ENCODE peak calls at places on chromosomes 4 and X, in seven cellular contexts. One of them, this sample, is unnamed.

GRCh38 chr4:53646792-53647191 is 55.5 kb upstream of the LNX1 start:
- DNase-seq in Peyer's patch: no peak
- DNase-seq in right lobe of liver: no peak
- DNase-seq in tibial artery: no peak
- DNase-seq in suprapubic skin: no peak
- DNase-seq in fibroblast of pulmonary artery: no peak
- DNase-seq in lung: no peak
- DNase-seq in this sample: no peak

GRCh38 chr4:104649631-104650030 is 154.9 kb upstream of the CXXC4 start:
- DNase-seq in Peyer's patch: no peak
- DNase-seq in right lobe of liver: no peak
- DNase-seq in tibial artery: no peak
- DNase-seq in suprapubic skin: no peak
- DNase-seq in fibroblast of pulmonary artery: no peak
- DNase-seq in lung: no peak
- DNase-seq in this sample: no peak

GRCh38 chr4:76990288-76991080 is 40.9 kb downstream of the SEPTIN11 start:
- DNase-seq in Peyer's patch: no peak
- DNase-seq in right lobe of liver: no peak
- DNase-seq in tibial artery: no peak
- DNase-seq in suprapubic skin: no peak
- DNase-seq in fibroblast of pulmonary artery: peak
- DNase-seq in lung: no peak
- DNase-seq in this sample: peak

GRCh38 chr4:91997045-91997444 is 306.7 kb upstream of the GRID2 start:
- DNase-seq in Peyer's patch: no peak
- DNase-seq in right lobe of liver: no peak
- DNase-seq in tibial artery: no peak
- DNase-seq in suprapubic skin: no peak
- DNase-seq in fibroblast of pulmonary artery: no peak
- DNase-seq in lung: no peak
- DNase-seq in this sample: no peak

GRCh38 chrX:20217279-20217678 is 49.4 kb downstream of the RPS6KA3 start:
- DNase-seq in Peyer's patch: no peak
- DNase-seq in right lobe of liver: no peak
- DNase-seq in tibial artery: no peak
- DNase-seq in suprapubic skin: no peak
- DNase-seq in fibroblast of pulmonary artery: peak
- DNase-seq in lung: no peak
- DNase-seq in this sample: peak

GRCh38 chr4:53997901-53998300 is 66.5 kb downstream of the CHIC2 start:
- DNase-seq in Peyer's patch: no peak
- DNase-seq in right lobe of liver: no peak
- DNase-seq in tibial artery: no peak
- DNase-seq in suprapubic skin: no peak
- DNase-seq in fibroblast of pulmonary artery: no peak
- DNase-seq in lung: no peak
- DNase-seq in this sample: no peak

GRCh38 chr4:51884055-51884454 is 41.1 kb downstream of the DCUN1D4 start:
- DNase-seq in Peyer's patch: no peak
- DNase-seq in right lobe of liver: no peak
- DNase-seq in tibial artery: no peak
- DNase-seq in suprapubic skin: no peak
- DNase-seq in fibroblast of pulmonary artery: no peak
- DNase-seq in lung: no peak
- DNase-seq in this sample: no peak

GRCh38 chr4:26741491-26741871 is 119.2 kb upstream of the STIM2 start:
- DNase-seq in Peyer's patch: no peak
- DNase-seq in right lobe of liver: no peak
- DNase-seq in tibial artery: no peak
- DNase-seq in suprapubic skin: no peak
- DNase-seq in fibroblast of pulmonary artery: peak
- DNase-seq in lung: no peak
- DNase-seq in this sample: no peak

GRCh38 chr4:57640391-57641100 is 530.4 kb upstream of the IGFBP7 start:
- DNase-seq in Peyer's patch: no peak
- DNase-seq in right lobe of liver: no peak
- DNase-seq in tibial artery: no peak
- DNase-seq in suprapubic skin: no peak
- DNase-seq in fibroblast of pulmonary artery: no peak
- DNase-seq in lung: no peak
- DNase-seq in this sample: no peak

GRCh38 chrX:150143721-150144440 is 205.6 kb upstream of the EOLA2 start:
- DNase-seq in Peyer's patch: no peak
- DNase-seq in right lobe of liver: no peak
- DNase-seq in tibial artery: no peak
- DNase-seq in suprapubic skin: no peak
- DNase-seq in fibroblast of pulmonary artery: no peak
- DNase-seq in lung: no peak
- DNase-seq in this sample: peak

GRCh38 chrX:104351173-104351769 is 96.5 kb upstream of the ESX1 start:
- DNase-seq in Peyer's patch: no peak
- DNase-seq in right lobe of liver: no peak
- DNase-seq in tibial artery: no peak
- DNase-seq in suprapubic skin: no peak
- DNase-seq in fibroblast of pulmonary artery: peak
- DNase-seq in lung: no peak
- DNase-seq in this sample: peak

GRCh38 chrX:104459796-104460195 is 106.2 kb upstream of the IL1RAPL2 start:
- DNase-seq in Peyer's patch: no peak
- DNase-seq in right lobe of liver: no peak
- DNase-seq in tibial artery: no peak
- DNase-seq in suprapubic skin: no peak
- DNase-seq in fibroblast of pulmonary artery: no peak
- DNase-seq in lung: no peak
- DNase-seq in this sample: no peak

GRCh38 chr4:70737006-70737405 is 15.2 kb downstream of the RUFY3 start:
- DNase-seq in Peyer's patch: no peak
- DNase-seq in right lobe of liver: no peak
- DNase-seq in tibial artery: no peak
- DNase-seq in suprapubic skin: no peak
- DNase-seq in fibroblast of pulmonary artery: no peak
- DNase-seq in lung: no peak
- DNase-seq in this sample: peak

GRCh38 chr4:67522851-67523671 is 22.2 kb downstream of the CENPC start:
- DNase-seq in Peyer's patch: no peak
- DNase-seq in right lobe of liver: no peak
- DNase-seq in tibial artery: no peak
- DNase-seq in suprapubic skin: no peak
- DNase-seq in fibroblast of pulmonary artery: peak
- DNase-seq in lung: no peak
- DNase-seq in this sample: peak

DNA sequence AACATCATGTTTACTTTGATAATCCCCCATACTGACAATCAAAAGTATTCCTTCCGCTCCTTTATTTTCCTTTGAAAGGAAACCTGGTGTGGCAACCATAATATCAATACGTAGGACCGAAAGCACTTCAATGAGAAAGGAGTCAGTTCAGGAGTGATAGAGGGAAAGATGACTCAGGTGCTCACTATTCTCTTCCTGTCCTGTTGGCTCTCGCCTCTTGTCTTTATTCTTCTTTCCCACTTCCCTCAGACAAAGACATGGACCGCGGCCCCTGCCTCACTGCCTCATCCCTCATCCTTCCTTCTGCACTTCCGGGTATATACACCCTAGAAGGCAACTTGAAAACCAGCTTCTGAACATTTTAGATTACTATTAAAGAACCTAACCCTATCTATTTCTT is 49.8 kb upstream of the TNIP3 start:
- DNase-seq in Peyer's patch: no peak
- DNase-seq in right lobe of liver: no peak
- DNase-seq in tibial artery: no peak
- DNase-seq in suprapubic skin: no peak
- DNase-seq in fibroblast of pulmonary artery: no peak
- DNase-seq in lung: no peak
- DNase-seq in this sample: no peak
- TF ChIP-seq CTCF in Peyer's patch: no peak
- TF ChIP-seq CTCF in right lobe of liver: no peak
- TF ChIP-seq CTCF in tibial artery: no peak
- TF ChIP-seq CTCF in suprapubic skin: no peak
- TF ChIP-seq CTCF in fibroblast of pulmonary artery: no peak
- TF ChIP-seq CTCF in lung: no peak
- TF ChIP-seq CTCF in this sample: no peak

GRCh38 chrX:23803931-23804381 is 21.0 kb downstream of the SAT1 start:
- DNase-seq in Peyer's patch: no peak
- DNase-seq in right lobe of liver: no peak
- DNase-seq in tibial artery: no peak
- DNase-seq in suprapubic skin: no peak
- DNase-seq in fibroblast of pulmonary artery: peak
- DNase-seq in lung: peak
- DNase-seq in this sample: peak
- H3K4me3 ChIP-seq in Peyer's patch: no peak
- H3K4me3 ChIP-seq in right lobe of liver: no peak
- H3K4me3 ChIP-seq in tibial artery: no peak
- H3K4me3 ChIP-seq in suprapubic skin: no peak
- H3K4me3 ChIP-seq in fibroblast of pulmonary artery: no peak
- H3K4me3 ChIP-seq in lung: no peak
- H3K4me3 ChIP-seq in this sample: no peak

DNA sequence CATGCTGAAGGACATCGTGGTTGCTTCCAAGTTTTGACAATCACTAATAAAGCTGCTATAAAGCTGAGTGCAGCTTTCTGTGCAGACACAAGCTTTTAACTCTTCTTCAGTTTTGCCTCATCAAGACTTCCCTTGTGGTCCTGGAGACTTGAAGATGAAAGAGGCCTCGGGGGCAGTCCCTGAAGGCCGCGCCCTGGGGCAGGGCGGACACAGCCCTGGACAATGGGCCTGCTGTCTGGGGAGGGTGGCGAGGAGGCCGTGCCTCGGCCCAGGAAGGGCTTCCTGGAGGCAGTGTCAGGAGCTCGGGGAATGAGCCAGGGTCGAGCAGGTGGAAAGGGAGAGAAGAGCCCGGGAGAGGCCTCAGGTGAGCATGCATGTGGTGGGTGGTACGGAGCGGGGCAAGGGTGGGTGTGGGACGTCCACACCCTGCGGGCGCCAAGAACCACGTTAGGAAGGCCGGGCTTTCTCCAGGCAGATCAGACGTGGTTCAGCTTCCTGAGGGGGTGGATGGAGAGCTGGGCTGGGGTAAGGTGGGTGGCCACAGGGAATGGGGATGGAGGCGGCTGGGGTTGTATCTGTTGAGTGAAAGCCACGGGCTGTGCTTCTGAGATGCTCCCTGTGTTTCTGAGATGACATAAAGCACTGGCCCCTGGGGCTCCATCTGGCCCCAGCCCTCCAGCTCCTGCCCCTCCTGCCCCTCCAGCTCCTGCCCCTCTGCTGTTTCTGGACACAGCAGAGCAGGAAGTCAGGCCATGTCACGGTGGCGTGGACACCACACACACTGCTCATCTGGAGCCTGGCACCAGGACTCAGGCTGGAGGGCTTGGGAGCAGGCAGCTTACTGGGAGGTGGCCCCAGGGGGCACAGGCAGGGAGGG is 21.5 kb downstream of the ADRA2C start:
- DNase-seq in Peyer's patch: no peak
- DNase-seq in right lobe of liver: no peak
- DNase-seq in tibial artery: no peak
- DNase-seq in suprapubic skin: no peak
- DNase-seq in fibroblast of pulmonary artery: no peak
- DNase-seq in lung: no peak
- DNase-seq in this sample: no peak
- TF ChIP-seq CTCF in Peyer's patch: no peak
- TF ChIP-seq CTCF in right lobe of liver: no peak
- TF ChIP-seq CTCF in tibial artery: no peak
- TF ChIP-seq CTCF in suprapubic skin: no peak
- TF ChIP-seq CTCF in fibroblast of pulmonary artery: no peak
- TF ChIP-seq CTCF in lung: no peak
- TF ChIP-seq CTCF in this sample: no peak

GRCh38 chrX:37904833-37905232 is 57.5 kb upstream of the DYNLT3 start:
- DNase-seq in Peyer's patch: no peak
- DNase-seq in right lobe of liver: no peak
- DNase-seq in tibial artery: no peak
- DNase-seq in suprapubic skin: no peak
- DNase-seq in fibroblast of pulmonary artery: no peak
- DNase-seq in lung: no peak
- DNase-seq in this sample: no peak

GRCh38 chrX:37910186-37910585 is 62.8 kb upstream of the DYNLT3 start:
- DNase-seq in Peyer's patch: no peak
- DNase-seq in right lobe of liver: no peak
- DNase-seq in tibial artery: no peak
- DNase-seq in suprapubic skin: no peak
- DNase-seq in fibroblast of pulmonary artery: no peak
- DNase-seq in lung: no peak
- DNase-seq in this sample: no peak

GRCh38 chrX:37906357-37906756 is 59.0 kb upstream of the DYNLT3 start:
- DNase-seq in Peyer's patch: no peak
- DNase-seq in right lobe of liver: no peak
- DNase-seq in tibial artery: no peak
- DNase-seq in suprapubic skin: no peak
- DNase-seq in fibroblast of pulmonary artery: no peak
- DNase-seq in lung: no peak
- DNase-seq in this sample: no peak

GRCh38 chrX:37905436-37906147 is 58.2 kb upstream of the DYNLT3 start:
- DNase-seq in Peyer's patch: peak
- DNase-seq in right lobe of liver: peak
- DNase-seq in tibial artery: no peak
- DNase-seq in suprapubic skin: no peak
- DNase-seq in fibroblast of pulmonary artery: peak
- DNase-seq in lung: no peak
- DNase-seq in this sample: peak
- H3K4me3 ChIP-seq in Peyer's patch: no peak
- H3K4me3 ChIP-seq in right lobe of liver: peak
- H3K4me3 ChIP-seq in tibial artery: no peak
- H3K4me3 ChIP-seq in suprapubic skin: peak
- H3K4me3 ChIP-seq in fibroblast of pulmonary artery: peak
- H3K4me3 ChIP-seq in lung: no peak
- H3K4me3 ChIP-seq in this sample: peak

GRCh38 chr4:99879458-99879857 is 14.8 kb downstream of the LAMTOR3 start:
- DNase-seq in Peyer's patch: no peak
- DNase-seq in right lobe of liver: no peak
- DNase-seq in tibial artery: no peak
- DNase-seq in suprapubic skin: no peak
- DNase-seq in fibroblast of pulmonary artery: peak
- DNase-seq in lung: no peak
- DNase-seq in this sample: no peak

GRCh38 chr4:99885687-99886086 is 8.5 kb downstream of the LAMTOR3 start:
- DNase-seq in Peyer's patch: no peak
- DNase-seq in right lobe of liver: no peak
- DNase-seq in tibial artery: no peak
- DNase-seq in suprapubic skin: no peak
- DNase-seq in fibroblast of pulmonary artery: no peak
- DNase-seq in lung: no peak
- DNase-seq in this sample: no peak

GRCh38 chr4:99886146-99886545 is 8.1 kb downstream of the LAMTOR3 start:
- DNase-seq in Peyer's patch: no peak
- DNase-seq in right lobe of liver: no peak
- DNase-seq in tibial artery: no peak
- DNase-seq in suprapubic skin: no peak
- DNase-seq in fibroblast of pulmonary artery: peak
- DNase-seq in lung: no peak
- DNase-seq in this sample: no peak

GRCh38 chr4:99887837-99888236 is 6.4 kb downstream of the LAMTOR3 start:
- DNase-seq in Peyer's patch: no peak
- DNase-seq in right lobe of liver: no peak
- DNase-seq in tibial artery: no peak
- DNase-seq in suprapubic skin: no peak
- DNase-seq in fibroblast of pulmonary artery: peak
- DNase-seq in lung: no peak
- DNase-seq in this sample: peak

GRCh38 chr4:99885063-99885664 is 9.1 kb downstream of the LAMTOR3 start:
- DNase-seq in Peyer's patch: no peak
- DNase-seq in right lobe of liver: no peak
- DNase-seq in tibial artery: no peak
- DNase-seq in suprapubic skin: no peak
- DNase-seq in fibroblast of pulmonary artery: peak
- DNase-seq in lung: no peak
- DNase-seq in this sample: peak
- TF ChIP-seq CTCF in Peyer's patch: no peak
- TF ChIP-seq CTCF in right lobe of liver: peak
- TF ChIP-seq CTCF in tibial artery: peak
- TF ChIP-seq CTCF in suprapubic skin: peak
- TF ChIP-seq CTCF in fibroblast of pulmonary artery: peak
- TF ChIP-seq CTCF in lung: no peak
- TF ChIP-seq CTCF in this sample: peak

This sample was measured in fibroblast of villous mesenchyme.